ENCODE peak calls at places on chromosomes 1 and 21, in nine cellular contexts. One of them, this sample, is unnamed.

GRCh38 chr1:48938975-48939374 is 162.3 kb upstream of the BEND5 start:
- DNase-seq in HAP-1: no peak
- DNase-seq in spleen: no peak
- DNase-seq in cardiac muscle cell: no peak
- DNase-seq in IMR-90: no peak
- DNase-seq in mammary epithelial cell: no peak
- DNase-seq in left ventricle myocardium inferior: no peak
- DNase-seq in pancreas: no peak
- DNase-seq in transverse colon: no peak
- DNase-seq in this sample: no peak

GRCh38 chr1:42035205-42035829 is 116.6 kb upstream of the HIVEP3 start:
- DNase-seq in HAP-1: peak; percentile 50
- DNase-seq in spleen: no peak
- DNase-seq in cardiac muscle cell: peak; percentile 69
- DNase-seq in IMR-90: peak; percentile 42
- DNase-seq in mammary epithelial cell: peak; percentile 61
- DNase-seq in left ventricle myocardium inferior: peak; percentile 63
- DNase-seq in pancreas: peak; percentile 92
- DNase-seq in transverse colon: no peak
- DNase-seq in this sample: peak; percentile 62

GRCh38 chr21:38475519-38475918 is 22.8 kb downstream of the ERG start:
- DNase-seq in HAP-1: no peak
- DNase-seq in spleen: no peak
- DNase-seq in cardiac muscle cell: no peak
- DNase-seq in IMR-90: no peak
- DNase-seq in mammary epithelial cell: no peak
- DNase-seq in left ventricle myocardium inferior: no peak
- DNase-seq in pancreas: no peak
- DNase-seq in transverse colon: no peak
- DNase-seq in this sample: no peak

GRCh38 chr1:107051266-107051665 is 5.2 kb upstream of the PRMT6 start:
- DNase-seq in HAP-1: no peak
- DNase-seq in spleen: no peak
- DNase-seq in cardiac muscle cell: no peak
- DNase-seq in IMR-90: no peak
- DNase-seq in mammary epithelial cell: no peak
- DNase-seq in left ventricle myocardium inferior: no peak
- DNase-seq in pancreas: no peak
- DNase-seq in transverse colon: no peak
- DNase-seq in this sample: no peak

GRCh38 chr1:247716546-247716945 is at the start of gene OR6F1:
- DNase-seq in HAP-1: no peak
- DNase-seq in spleen: no peak
- DNase-seq in cardiac muscle cell: no peak
- DNase-seq in IMR-90: no peak
- DNase-seq in mammary epithelial cell: no peak
- DNase-seq in left ventricle myocardium inferior: no peak
- DNase-seq in pancreas: no peak
- DNase-seq in transverse colon: no peak
- DNase-seq in this sample: no peak

GRCh38 chr1:56255516-56256181 is 323.7 kb downstream of the PLPP3 start:
- DNase-seq in HAP-1: no peak
- DNase-seq in spleen: no peak
- DNase-seq in cardiac muscle cell: peak; percentile 96
- DNase-seq in IMR-90: peak; percentile 69
- DNase-seq in mammary epithelial cell: no peak
- DNase-seq in left ventricle myocardium inferior: peak; percentile 76
- DNase-seq in pancreas: no peak
- DNase-seq in transverse colon: peak; percentile 52
- DNase-seq in this sample: peak; percentile 91

GRCh38 chr1:190475394-190476250 is 2.0 kb downstream of the BRINP3 start:
- DNase-seq in HAP-1: peak; percentile 46
- DNase-seq in spleen: no peak
- DNase-seq in cardiac muscle cell: peak; percentile 29
- DNase-seq in IMR-90: peak; percentile 11
- DNase-seq in mammary epithelial cell: no peak
- DNase-seq in left ventricle myocardium inferior: no peak
- DNase-seq in pancreas: peak; percentile 67
- DNase-seq in transverse colon: peak; percentile 51
- DNase-seq in this sample: no peak

GRCh38 chr1:159181328-159182024 is 10.1 kb downstream of the CADM3 start:
- DNase-seq in HAP-1: no peak
- DNase-seq in spleen: no peak
- DNase-seq in cardiac muscle cell: no peak
- DNase-seq in IMR-90: no peak
- DNase-seq in mammary epithelial cell: no peak
- DNase-seq in left ventricle myocardium inferior: no peak
- DNase-seq in pancreas: no peak
- DNase-seq in transverse colon: no peak
- DNase-seq in this sample: no peak

GRCh38 chr1:44559361-44559760 is 114.9 kb downstream of the TMEM53 start:
- DNase-seq in HAP-1: no peak
- DNase-seq in spleen: no peak
- DNase-seq in cardiac muscle cell: no peak
- DNase-seq in IMR-90: no peak
- DNase-seq in mammary epithelial cell: no peak
- DNase-seq in left ventricle myocardium inferior: no peak
- DNase-seq in pancreas: no peak
- DNase-seq in transverse colon: no peak
- DNase-seq in this sample: no peak

GRCh38 chr1:55484173-55484572 is 269.0 kb upstream of the USP24 start:
- DNase-seq in HAP-1: no peak
- DNase-seq in spleen: no peak
- DNase-seq in cardiac muscle cell: no peak
- DNase-seq in IMR-90: peak; percentile 19
- DNase-seq in mammary epithelial cell: peak; percentile 29
- DNase-seq in left ventricle myocardium inferior: no peak
- DNase-seq in pancreas: no peak
- DNase-seq in transverse colon: no peak
- DNase-seq in this sample: no peak

GRCh38 chr1:46479744-46480350 is 9.8 kb upstream of the DMBX1 start:
- DNase-seq in HAP-1: peak; percentile 44
- DNase-seq in spleen: peak; percentile 41
- DNase-seq in cardiac muscle cell: no peak
- DNase-seq in IMR-90: no peak
- DNase-seq in mammary epithelial cell: no peak
- DNase-seq in left ventricle myocardium inferior: no peak
- DNase-seq in pancreas: no peak
- DNase-seq in transverse colon: no peak
- DNase-seq in this sample: no peak

GRCh38 chr21:44506279-44507255 is 33.4 kb downstream of the KRTAP10-1 start:
- DNase-seq in HAP-1: no peak
- DNase-seq in spleen: no peak
- DNase-seq in cardiac muscle cell: no peak
- DNase-seq in IMR-90: no peak
- DNase-seq in mammary epithelial cell: no peak
- DNase-seq in left ventricle myocardium inferior: no peak
- DNase-seq in pancreas: peak; percentile 51
- DNase-seq in transverse colon: no peak
- DNase-seq in this sample: no peak

GRCh38 chr1:226624526-226624925 is 76.0 kb downstream of the STUM start:
- DNase-seq in HAP-1: no peak
- DNase-seq in spleen: peak; percentile 34
- DNase-seq in cardiac muscle cell: peak; percentile 13
- DNase-seq in IMR-90: peak; percentile 46
- DNase-seq in mammary epithelial cell: peak; percentile 87
- DNase-seq in left ventricle myocardium inferior: no peak
- DNase-seq in pancreas: peak; percentile 11
- DNase-seq in transverse colon: no peak
- DNase-seq in this sample: no peak

GRCh38 chr1:31855038-31855845 is 39.4 kb upstream of the SPOCD1 start:
- DNase-seq in HAP-1: peak; percentile 33
- DNase-seq in spleen: no peak
- DNase-seq in cardiac muscle cell: peak; percentile 43
- DNase-seq in IMR-90: peak; percentile 75
- DNase-seq in mammary epithelial cell: peak; percentile 10
- DNase-seq in left ventricle myocardium inferior: no peak
- DNase-seq in pancreas: no peak
- DNase-seq in transverse colon: no peak
- DNase-seq in this sample: no peak

GRCh38 chr1:1610796-1611597 is 4.3 kb upstream of the MIB2 start:
- DNase-seq in HAP-1: no peak
- DNase-seq in spleen: no peak
- DNase-seq in cardiac muscle cell: peak; percentile 64
- DNase-seq in IMR-90: no peak
- DNase-seq in mammary epithelial cell: no peak
- DNase-seq in left ventricle myocardium inferior: no peak
- DNase-seq in pancreas: no peak
- DNase-seq in transverse colon: no peak
- DNase-seq in this sample: no peak
- H3K4me3 ChIP-seq in HAP-1: no peak overlapping the region
- H3K4me3 ChIP-seq in spleen: no peak overlapping the region
- H3K4me3 ChIP-seq in cardiac muscle cell: no peak overlapping the region
- H3K4me3 ChIP-seq in IMR-90: no peak overlapping the region
- H3K4me3 ChIP-seq in mammary epithelial cell: no peak overlapping the region
- H3K4me3 ChIP-seq in left ventricle myocardium inferior: no peak overlapping the region
- H3K4me3 ChIP-seq in pancreas: no peak overlapping the region
- H3K4me3 ChIP-seq in transverse colon: no peak overlapping the region
- H3K4me3 ChIP-seq in this sample: no peak overlapping the region

GRCh38 chr21:28233536-28234220 is 759.0 kb downstream of the LTN1 start:
- DNase-seq in HAP-1: no peak
- DNase-seq in spleen: no peak
- DNase-seq in cardiac muscle cell: no peak
- DNase-seq in IMR-90: no peak
- DNase-seq in mammary epithelial cell: no peak
- DNase-seq in left ventricle myocardium inferior: peak; percentile 15
- DNase-seq in pancreas: no peak
- DNase-seq in transverse colon: no peak
- DNase-seq in this sample: no peak
- H3K27me3 ChIP-seq in HAP-1: no peaks in the 10 kb centered on the region
- H3K27me3 ChIP-seq in spleen: no peaks in the 10 kb centered on the region
- H3K27me3 ChIP-seq in cardiac muscle cell: no peaks in the 10 kb centered on the region
- H3K27me3 ChIP-seq in IMR-90: no peaks in the 10 kb centered on the region
- H3K27me3 ChIP-seq in mammary epithelial cell: no peaks in the 10 kb centered on the region
- H3K27me3 ChIP-seq in left ventricle myocardium inferior: no peaks in the 10 kb centered on the region
- H3K27me3 ChIP-seq in pancreas: no peaks in the 10 kb centered on the region
- H3K27me3 ChIP-seq in transverse colon: no peaks in the 10 kb centered on the region
- H3K27me3 ChIP-seq in this sample: no peaks in the 10 kb centered on the region

GRCh38 chr1:167207940-167208623 is 12.6 kb upstream of the POU2F1 start:
- DNase-seq in HAP-1: no peak
- DNase-seq in spleen: no peak
- DNase-seq in cardiac muscle cell: no peak
- DNase-seq in IMR-90: no peak
- DNase-seq in mammary epithelial cell: no peak
- DNase-seq in left ventricle myocardium inferior: no peak
- DNase-seq in pancreas: no peak
- DNase-seq in transverse colon: no peak
- DNase-seq in this sample: no peak
- H3K4me3 ChIP-seq in HAP-1: no peak overlapping the region
- H3K4me3 ChIP-seq in spleen: no peak overlapping the region
- H3K4me3 ChIP-seq in cardiac muscle cell: no peak overlapping the region
- H3K4me3 ChIP-seq in IMR-90: no peak overlapping the region
- H3K4me3 ChIP-seq in mammary epithelial cell: no peak overlapping the region
- H3K4me3 ChIP-seq in left ventricle myocardium inferior: no peak overlapping the region
- H3K4me3 ChIP-seq in pancreas: no peak overlapping the region
- H3K4me3 ChIP-seq in transverse colon: no peak overlapping the region
- H3K4me3 ChIP-seq in this sample: no peak overlapping the region

DNA sequence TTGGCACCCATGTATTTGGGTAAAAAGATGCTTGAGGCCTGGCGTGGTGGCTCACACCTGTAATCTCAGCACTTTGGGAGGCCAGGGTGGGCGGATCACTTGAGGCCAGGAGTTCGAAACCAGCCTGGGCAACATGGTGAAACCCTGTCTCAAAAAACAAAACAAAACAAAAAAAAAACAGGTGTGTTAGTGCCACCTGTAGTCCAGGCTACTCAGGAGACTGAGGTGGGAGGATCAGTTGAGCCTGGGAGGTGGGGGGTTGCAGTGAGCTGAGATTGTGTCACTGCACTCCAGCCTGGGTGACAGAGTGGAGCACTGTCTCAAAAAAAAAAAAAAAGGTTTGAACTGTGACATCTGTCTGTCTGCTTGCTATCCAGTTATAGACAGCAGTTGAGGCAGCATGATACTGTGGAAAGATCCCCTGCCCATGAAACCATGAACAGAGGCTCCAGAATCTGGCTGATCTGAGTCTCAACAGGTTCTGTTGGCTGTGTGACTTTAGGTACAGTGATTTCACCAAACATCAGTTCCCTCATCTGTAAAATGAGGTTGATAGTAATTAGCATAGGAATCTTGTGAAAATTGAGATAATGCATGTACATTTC is 5.7 kb downstream of the DYRK1A start:
- DNase-seq in HAP-1: no peak
- DNase-seq in spleen: no peak
- DNase-seq in cardiac muscle cell: no peak
- DNase-seq in IMR-90: no peak
- DNase-seq in mammary epithelial cell: no peak
- DNase-seq in left ventricle myocardium inferior: no peak
- DNase-seq in pancreas: no peak
- DNase-seq in transverse colon: no peak
- DNase-seq in this sample: no peak
- H3K27me3 ChIP-seq in HAP-1: no peaks in the 10 kb centered on the region
- H3K27me3 ChIP-seq in spleen: no peaks in the 10 kb centered on the region
- H3K27me3 ChIP-seq in cardiac muscle cell: no peaks in the 10 kb centered on the region
- H3K27me3 ChIP-seq in IMR-90: no peaks in the 10 kb centered on the region
- H3K27me3 ChIP-seq in mammary epithelial cell: no peaks in the 10 kb centered on the region
- H3K27me3 ChIP-seq in left ventricle myocardium inferior: no peaks in the 10 kb centered on the region
- H3K27me3 ChIP-seq in pancreas: no peaks in the 10 kb centered on the region
- H3K27me3 ChIP-seq in transverse colon: no peaks in the 10 kb centered on the region
- H3K27me3 ChIP-seq in this sample: no peaks in the 10 kb centered on the region